ENCODE peak calls at places on chromosomes 3 and 15, in six cellular contexts. Q, X, R, Z, Y and A are unnamed samples.

GRCh38 chr15:29086891-29087290 is 182.7 kb downstream of the NSMCE3 start:
- DNase-seq in R (peak; percentile 11), Y (no peak), Z (no peak), Q (peak; percentile 25), X (no peak), A (no peak)

GRCh38 chr15:70036585-70037343 is 61.0 kb downstream of the TLE3 start:
- DNase-seq in Q (peak; percentile 85), X (peak; percentile 30), R (no peak), Y (no peak), Z (peak; percentile 88), A (no peak)

GRCh38 chr3:124700880-124701684 is 29.2 kb upstream of the UMPS start:
- DNase-seq in X (no peak), R (no peak), Y (no peak), Z (no peak), Q (no peak), A (no peak)

GRCh38 chr3:72516361-72516760 is 331.9 kb downstream of the SHQ1 start:
- DNase-seq in Z (no peak), X (no peak), R (no peak), Y (no peak), Q (no peak), A (no peak)

GRCh38 chr3:150238995-150239612 is 169.0 kb upstream of the TSC22D2 start:
- DNase-seq in Z (no peak), X (no peak), Q (no peak), R (no peak), Y (no peak), A (no peak)

GRCh38 chr15:70778258-70779076 is 15.1 kb upstream of the UACA start:
- DNase-seq in Z (no peak), Q (no peak), X (no peak), R (no peak), Y (no peak), A (peak; percentile 17)

GRCh38 chr15:37035349-37035748 is 65.0 kb downstream of the MEIS2 start:
- DNase-seq in Y (no peak), R (no peak), Z (no peak), Q (no peak), X (no peak), A (no peak)

GRCh38 chr15:77974098-77974414 is 103.5 kb downstream of the TBC1D2B start:
- DNase-seq in R (peak; percentile 88), Y (no peak), X (peak; percentile 71), Z (no peak), Q (peak; percentile 66), A (no peak)

DNA sequence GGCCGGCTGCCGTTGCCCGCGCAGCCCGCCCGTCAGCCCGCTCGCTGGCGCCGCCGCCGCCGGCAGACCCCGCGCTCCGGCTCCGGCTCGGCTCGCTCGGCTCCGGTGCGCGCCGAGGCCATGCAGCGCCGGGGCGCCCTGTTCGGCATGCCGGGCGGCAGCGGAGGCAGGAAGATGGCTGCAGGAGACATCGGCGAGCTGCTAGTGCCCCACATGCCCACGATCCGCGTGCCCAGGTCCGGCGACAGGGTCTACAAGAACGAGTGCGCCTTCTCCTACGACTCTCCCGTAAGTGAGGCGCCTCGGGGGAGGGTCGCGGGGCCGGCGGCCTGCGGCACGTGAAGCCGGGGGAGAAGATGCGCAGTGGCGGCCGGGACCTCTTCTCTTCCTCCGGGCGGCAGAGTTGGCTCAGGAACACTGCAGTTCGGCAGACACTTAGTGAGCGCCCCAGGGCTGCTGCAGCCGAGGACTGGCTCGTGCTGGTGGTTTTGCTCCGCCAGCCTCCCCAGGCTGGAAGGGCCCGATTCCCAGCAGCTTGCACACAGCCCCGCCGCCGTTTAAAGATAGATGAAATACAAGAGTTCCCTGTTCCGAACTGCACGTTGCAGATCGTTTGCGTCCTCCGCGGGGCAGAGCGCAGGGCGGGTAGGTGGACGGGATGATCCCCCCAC is 401 bp downstream of the USP13 start:
- DNase-seq in Z (no peak), R (peak; percentile 88), Q (peak; percentile 92), Y (peak; percentile 82), X (peak; percentile 83), A (no peak)
- TF ChIP-seq POLR2AphosphoS5 in Z (no peak), R (peak; percentile 41), Q (peak; percentile 75), Y (peak; percentile 45), X (no peak), A (peak; percentile 51)

GRCh38 chr3:47420511-47421484 is 40.0 kb downstream of the PTPN23 start:
- DNase-seq in Z (peak; percentile 65), Q (peak; percentile 93), R (peak; percentile 91), Y (peak; percentile 94), X (peak; percentile 94), A (peak; percentile 96)
- TF ChIP-seq POLR2AphosphoS5 in Z (peak; percentile 38), Q (peak; percentile 38), R (peak; percentile 33), Y (peak; percentile 21), X (no peak), A (peak; percentile 12)

DNA sequence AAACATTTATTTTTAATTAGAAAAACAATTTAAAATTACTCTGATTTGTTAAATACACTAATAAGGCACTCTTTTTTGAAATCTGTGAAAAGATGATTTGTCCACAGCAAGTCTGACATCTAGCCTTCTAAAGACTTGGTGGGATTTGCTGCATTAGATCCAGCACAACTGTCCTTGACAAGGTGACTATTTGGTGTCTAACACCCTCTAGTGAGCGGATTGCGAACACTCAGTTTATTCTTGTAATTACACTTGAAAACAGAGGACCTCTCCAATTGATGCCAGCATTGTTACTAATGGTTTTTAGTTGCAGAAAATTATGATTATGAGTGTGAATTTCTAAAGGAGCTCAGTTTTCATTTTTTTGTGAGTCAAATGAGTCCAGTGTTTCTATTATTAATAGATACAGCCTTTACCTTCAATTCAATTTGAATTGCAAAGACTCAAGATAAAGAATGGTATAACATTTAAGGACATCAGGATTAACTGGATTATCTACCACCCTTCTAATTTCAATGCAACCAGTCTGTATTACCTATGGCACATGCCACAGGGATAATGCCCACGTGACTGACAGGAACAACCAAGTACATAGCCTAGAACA is 29.7 kb upstream of the STRIT1 start:
- DNase-seq in R (no peak), Q (no peak), X (no peak), Z (peak; percentile 9), Y (peak; percentile 60), A (no peak)
- TF ChIP-seq POLR2AphosphoS5 in R (no peak), Q (no peak), X (no peak), Z (no peak), Y (no peak), A (no peak)

GRCh38 chr3:113746955-113747718 is at the start of gene ATP6V1A:
- DNase-seq in Q (peak; percentile 94), Y (peak; percentile 65), X (peak; percentile 85), Z (no peak), R (peak; percentile 87), A (peak; percentile 97)

GRCh38 chr3:113747719-113748046 is 848 bp downstream of the ATP6V1A start:
- DNase-seq in R (no peak), Z (peak; percentile 30), X (no peak), Q (no peak), Y (no peak), A (no peak)

GRCh38 chr3:113746069-113746954 is at the start of gene NAA50:
- DNase-seq in Q (peak; percentile 97), X (peak; percentile 97), Y (peak; percentile 95), R (peak; percentile 98), Z (peak; percentile 82), A (peak; percentile 97)

GRCh38 chr3:113744941-113745272 is 1.1 kb downstream of the NAA50 start:
- DNase-seq in R (no peak), Z (no peak), Q (no peak), X (no peak), Y (no peak), A (no peak)

DNA sequence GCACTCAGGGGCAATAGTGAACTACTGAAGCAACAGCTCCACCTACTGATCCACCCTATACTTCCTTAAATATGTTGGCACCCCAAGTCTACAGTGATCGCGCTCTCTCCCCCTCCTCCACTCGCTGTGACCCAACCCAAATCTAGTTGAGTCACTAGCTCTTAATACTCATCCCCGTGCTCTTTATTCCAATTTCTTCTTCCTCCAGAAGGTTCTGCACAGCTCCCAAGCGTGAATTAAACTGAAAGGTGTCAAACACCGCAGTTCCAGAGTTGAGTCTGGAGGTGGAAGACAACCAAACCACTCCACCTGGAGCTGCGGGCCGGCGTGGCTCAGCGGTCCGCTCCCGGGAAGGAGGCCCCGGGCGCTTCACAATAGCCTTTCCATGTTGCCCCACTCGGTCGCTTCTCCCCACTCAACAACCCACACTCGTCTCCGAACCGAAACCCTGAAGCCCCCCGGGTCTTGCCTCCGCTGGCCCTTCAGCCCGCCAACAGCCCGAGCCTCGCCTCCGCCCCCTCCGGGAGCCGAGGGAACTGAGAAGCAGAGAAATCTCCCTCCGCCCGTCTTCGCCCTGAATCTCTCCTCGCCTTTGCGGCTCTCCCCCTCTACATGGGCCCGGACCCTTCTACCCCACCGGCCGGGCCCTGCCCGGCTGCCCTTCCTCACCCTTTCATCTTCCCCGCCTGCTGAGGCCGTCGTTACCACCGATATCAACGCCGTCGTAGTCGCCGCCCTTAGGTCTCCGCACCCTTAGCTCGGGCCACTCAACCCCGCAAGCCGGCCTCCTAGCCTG is 578 bp downstream of the NAA50 start:
- DNase-seq in R (peak; percentile 88), X (peak; percentile 90), Z (peak; percentile 72), Y (peak; percentile 89), Q (peak; percentile 94), A (no peak)
- TF ChIP-seq POLR2AphosphoS5 in R (no peak), X (peak; percentile 57), Z (peak; percentile 33), Y (no peak), Q (no peak), A (peak; percentile 56)

GRCh38 chr3:24661060-24661459 is 166.4 kb upstream of the THRB start:
- DNase-seq in Y (no peak), X (no peak), Q (no peak), R (no peak), Z (no peak), A (no peak)
- TF ChIP-seq POLR2AphosphoS5 in Y (no peak), X (no peak), Q (no peak), R (no peak), Z (no peak), A (no peak)

GRCh38 chr3:4981160-4981687 is 2.0 kb downstream of the BHLHE40 start:
- DNase-seq in Q (no peak), R (no peak), Z (no peak), Y (peak; percentile 28), X (no peak), A (no peak)

GRCh38 chr3:4978259-4978965 is 825 bp upstream of the BHLHE40 start:
- DNase-seq in Q (peak; percentile 98), X (peak; percentile 98), Y (peak; percentile 99), Z (peak; percentile 78), R (peak; percentile 99), A (peak; percentile 99)

GRCh38 chr3:4980229-4981159 is 1.3 kb downstream of the BHLHE40 start:
- DNase-seq in X (peak; percentile 96), Z (peak; percentile 66), Q (peak; percentile 97), Y (peak; percentile 91), R (peak; percentile 97), A (peak; percentile 98)

GRCh38 chr3:4978966-4979400 is 254 bp upstream of the BHLHE40 start:
- DNase-seq in X (peak; percentile 98), Q (peak; percentile 98), Z (peak; percentile 86), R (peak; percentile 99), Y (peak; percentile 98), A (peak; percentile 99)

DNA sequence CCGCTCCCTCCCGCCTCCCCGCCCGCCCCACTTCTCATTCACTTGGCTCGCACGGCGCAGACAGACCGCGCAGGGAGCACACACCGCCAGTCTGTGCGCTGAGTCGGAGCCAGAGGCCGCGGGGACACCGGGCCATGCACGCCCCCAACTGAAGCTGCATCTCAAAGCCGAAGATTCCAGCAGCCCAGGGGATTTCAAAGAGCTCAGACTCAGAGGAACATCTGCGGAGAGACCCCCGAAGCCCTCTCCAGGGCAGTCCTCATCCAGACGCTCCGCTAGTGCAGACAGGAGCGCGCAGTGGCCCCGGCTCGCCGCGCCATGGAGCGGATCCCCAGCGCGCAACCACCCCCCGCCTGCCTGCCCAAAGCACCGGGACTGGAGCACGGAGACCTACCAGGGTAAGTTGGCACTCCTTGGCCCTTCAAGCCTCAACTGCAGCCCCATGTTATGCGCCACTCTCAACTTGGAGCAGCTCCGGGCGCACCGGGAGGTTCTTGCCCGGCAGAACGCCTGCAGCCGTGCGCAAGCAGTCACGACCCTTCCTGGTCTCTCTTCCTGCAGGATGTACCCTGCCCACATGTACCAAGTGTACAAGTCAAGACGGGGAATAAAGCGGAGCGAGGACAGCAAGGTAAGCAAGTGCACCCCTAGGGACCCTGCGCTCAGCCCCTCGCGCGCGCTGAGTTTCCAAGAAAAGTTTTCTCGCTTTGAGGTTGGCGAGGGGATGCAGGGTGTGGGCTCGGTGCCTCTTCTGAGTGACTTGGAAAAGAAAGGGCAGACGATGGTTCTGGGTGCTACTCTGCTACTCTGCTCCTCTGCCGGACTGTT is at the start of gene BHLHE40:
- DNase-seq in Y (no peak), Q (peak; percentile 90), X (no peak), Z (no peak), R (no peak), A (no peak)
- TF ChIP-seq POLR2AphosphoS5 in Y (peak; percentile 67), Q (peak; percentile 88), X (peak; percentile 4), Z (peak; percentile 87), R (peak; percentile 94), A (no peak)